ENCODE peak calls at places on chromosomes 13 and 19, in eight cellular contexts. T is astrocyte of the spinal cord, N is mucosa of descending colon, M is BE2C, W is IMR-90, S is thyroid gland, D is upper lobe of right lung, L is AG04449. J is an unnamed sample.

GRCh38 chr19:30381366-30381765 is 9.2 kb downstream of the ZNF536 start:
- DNase-seq in T (no peak), N (no peak), M (no peak), W (no peak), S (no peak), D (no peak), L (no peak), J (no peak)

GRCh38 chr13:106958690-106959089 is 390.8 kb upstream of the ARGLU1 start:
- DNase-seq in T (no peak), N (no peak), M (no peak), W (no peak), S (no peak), D (no peak), L (no peak), J (no peak)

GRCh38 chr19:58563034-58563573 is 4.7 kb upstream of the UBE2M start:
- DNase-seq in T (no peak), N (peak), M (peak), W (no peak), S (peak), D (peak), L (no peak), J (no peak)

GRCh38 chr13:95445116-95445515 is 107.4 kb upstream of the CLDN10 start:
- DNase-seq in T (no peak), N (no peak), M (no peak), W (no peak), S (no peak), D (no peak), L (no peak), J (no peak)

GRCh38 chr19:1864480-1865171 is 1.2 kb upstream of the KLF16 start:
- DNase-seq in T (peak), N (peak), M (peak), W (peak), S (peak), D (peak), L (no peak), J (no peak)

GRCh38 chr13:37138917-37139316 is 33.5 kb upstream of the CSNK1A1L start:
- DNase-seq in T (no peak), N (no peak), M (no peak), W (no peak), S (no peak), D (no peak), L (no peak), J (no peak)

GRCh38 chr19:44623080-44623479 is 9.7 kb downstream of the IGSF23 start:
- DNase-seq in T (peak), N (no peak), M (no peak), W (peak), S (no peak), D (no peak), L (no peak), J (no peak)

GRCh38 chr13:49667773-49668172 is 23.5 kb downstream of the EBPL start:
- DNase-seq in T (peak), N (no peak), M (no peak), W (peak), S (no peak), D (no peak), L (no peak), J (no peak)

GRCh38 chr13:23956106-23956505 is 58.8 kb upstream of the C1QTNF9B start:
- DNase-seq in T (peak), N (no peak), M (no peak), W (peak), S (no peak), D (no peak), L (no peak), J (no peak)

GRCh38 chr13:94646904-94647303 is 45.2 kb downstream of the GPR180 start:
- DNase-seq in T (no peak), N (no peak), M (no peak), W (no peak), S (no peak), D (no peak), L (no peak), J (no peak)

GRCh38 chr19:55255618-55256423 is 3.0 kb downstream of the PPP6R1 start:
- DNase-seq in T (no peak), N (peak), M (no peak), W (peak), S (peak), D (no peak), L (no peak), J (no peak)

GRCh38 chr13:110914293-110915056 is 394 bp downstream of the ANKRD10 start:
- DNase-seq in T (peak), N (peak), M (peak), W (peak), S (peak), D (peak), L (no peak), J (peak)

GRCh38 chr13:67230774-67231480 is 791 bp upstream of the PCDH9 start:
- DNase-seq in T (peak), N (peak), M (peak), W (peak), S (peak), D (peak), L (peak), J (peak)

GRCh38 chr13:34303346-34303745 is 485.4 kb downstream of the RFC3 start:
- DNase-seq in T (no peak), N (no peak), M (no peak), W (no peak), S (no peak), D (no peak), L (no peak), J (no peak)

GRCh38 chr19:18386543-18387251 is 739 bp downstream of the GDF15 start:
- DNase-seq in T (no peak), N (peak), M (no peak), W (peak), S (no peak), D (no peak), L (no peak), J (no peak)

GRCh38 chr19:4445963-4446668 is 11.5 kb downstream of the UBXN6 start:
- DNase-seq in T (no peak), N (no peak), M (no peak), W (no peak), S (no peak), D (no peak), L (no peak), J (no peak)

GRCh38 chr13:88257706-88258105 is 586.5 kb downstream of the SLITRK5 start:
- DNase-seq in T (peak), N (no peak), M (no peak), W (no peak), S (no peak), D (no peak), L (no peak), J (no peak)

GRCh38 chr19:32674153-32674958 is 624 bp downstream of the ANKRD27 start:
- DNase-seq in T (no peak), N (no peak), M (no peak), W (no peak), S (no peak), D (no peak), L (no peak), J (no peak)

GRCh38 chr13:86383151-86383550 is 583.9 kb upstream of the SLITRK6 start:
- DNase-seq in T (no peak), N (no peak), M (no peak), W (no peak), S (no peak), D (no peak), L (no peak), J (peak)

GRCh38 chr13:113005076-113005865 is 36.3 kb downstream of the MCF2L start:
- DNase-seq in T (no peak), N (no peak), M (no peak), W (no peak), S (no peak), D (no peak), L (no peak), J (no peak)

GRCh38 chr19:38317104-38317612 is 1.4 kb upstream of the YIF1B start:
- DNase-seq in T (no peak), N (no peak), M (no peak), W (no peak), S (no peak), D (no peak), L (no peak), J (no peak)

GRCh38 chr13:46489586-46490023 is 63.4 kb upstream of the LRCH1 start:
- DNase-seq in T (peak), N (no peak), M (no peak), W (peak), S (no peak), D (no peak), L (peak), J (no peak)

GRCh38 chr19:35935911-35936737 is at the start of gene LRFN3:
- DNase-seq in T (peak), N (peak), M (peak), W (peak), S (peak), D (peak), L (no peak), J (peak)

GRCh38 chr19:35928507-35928906 is 7.7 kb upstream of the LRFN3 start:
- DNase-seq in T (no peak), N (no peak), M (no peak), W (no peak), S (peak), D (no peak), L (no peak), J (no peak)

GRCh38 chr19:35932291-35932936 is 3.8 kb upstream of the LRFN3 start:
- DNase-seq in T (no peak), N (no peak), M (no peak), W (no peak), S (no peak), D (no peak), L (no peak), J (no peak)

GRCh38 chr19:35931161-35931873 is 4.9 kb upstream of the LRFN3 start:
- DNase-seq in T (peak), N (peak), M (peak), W (peak), S (peak), D (peak), L (peak), J (peak)

GRCh38 chr19:35931874-35932202 is 4.3 kb upstream of the LRFN3 start:
- DNase-seq in T (no peak), N (no peak), M (no peak), W (no peak), S (no peak), D (no peak), L (no peak), J (no peak)
- TF ChIP-seq CTCF in T (no peak), N (no peak), M (no peak), W (no peak), S (no peak), D (peak), L (no peak), J (peak)

GRCh38 chr19:28012361-28012760 is 1200.6 kb downstream of the UQCRFS1 start:
- DNase-seq in T (no peak), N (no peak), M (no peak), W (no peak), S (no peak), D (no peak), L (no peak), J (no peak)
- TF ChIP-seq CTCF in T (no peak), N (no peak), M (no peak), W (no peak), S (no peak), D (no peak), L (no peak), J (no peak)

DNA sequence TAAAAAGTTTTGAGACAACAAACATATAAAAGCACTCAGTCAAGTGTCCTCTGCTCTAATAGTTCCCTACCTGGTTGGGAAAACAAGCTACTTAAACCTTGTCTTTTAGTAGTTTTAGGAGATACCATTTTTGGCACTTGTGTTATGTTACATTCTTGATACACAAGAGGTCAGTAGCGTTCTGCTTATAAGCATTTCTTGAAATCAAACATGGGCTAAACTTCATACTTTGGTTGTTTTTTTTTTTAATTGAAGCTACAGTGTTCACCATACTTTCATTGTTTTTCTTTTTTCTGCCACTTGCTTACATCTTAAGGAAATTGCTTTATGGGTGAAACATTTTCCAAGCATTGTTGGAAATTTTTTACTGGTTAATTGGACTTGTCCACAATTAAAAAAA is 12.9 kb downstream of the NHLRC3 start:
- DNase-seq in T (peak), N (no peak), M (no peak), W (peak), S (no peak), D (no peak), L (peak), J (no peak)
- TF ChIP-seq CTCF in T (peak), N (no peak), M (peak), W (peak), S (peak), D (peak), L (peak), J (peak)

GRCh38 chr13:20127263-20127562 is 33.6 kb downstream of the GJA3 start:
- DNase-seq in T (no peak), N (no peak), M (no peak), W (no peak), S (peak), D (no peak), L (no peak), J (no peak)

GRCh38 chr13:20127563-20128458 is 33.0 kb downstream of the GJA3 start:
- DNase-seq in T (peak), N (peak), M (peak), W (peak), S (peak), D (peak), L (no peak), J (no peak)

GRCh38 chr13:20130012-20130411 is 30.8 kb downstream of the GJA3 start:
- DNase-seq in T (no peak), N (no peak), M (no peak), W (no peak), S (no peak), D (no peak), L (no peak), J (no peak)

GRCh38 chr13:20129076-20129475 is 31.8 kb downstream of the GJA3 start:
- DNase-seq in T (no peak), N (no peak), M (no peak), W (no peak), S (no peak), D (peak), L (no peak), J (no peak)

DNA sequence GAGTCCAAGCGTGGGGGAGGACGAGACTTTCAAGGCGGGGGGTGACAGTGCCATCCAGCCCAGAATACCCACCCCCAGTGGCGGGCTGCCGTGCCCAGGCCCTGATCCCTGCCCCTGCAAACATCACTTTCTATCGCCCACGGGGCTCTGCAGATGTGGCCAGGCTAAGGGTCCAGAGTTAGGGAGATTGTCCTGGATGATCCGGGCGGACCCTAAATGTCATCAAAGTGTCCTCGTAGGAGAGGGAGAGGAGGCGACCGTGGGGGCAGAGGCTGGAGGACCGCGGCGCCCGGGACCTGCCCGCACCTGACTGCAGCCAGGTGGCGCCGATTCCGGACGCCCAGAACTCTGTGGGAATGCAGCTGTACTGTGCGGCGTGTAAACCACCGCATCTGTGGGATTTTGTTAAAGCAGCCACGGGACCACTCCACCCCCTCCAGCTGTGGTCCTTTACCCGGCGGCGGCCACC is 32.4 kb downstream of the GJA3 start:
- DNase-seq in T (no peak), N (peak), M (no peak), W (no peak), S (peak), D (peak), L (no peak), J (no peak)
- TF ChIP-seq CTCF in T (peak), N (peak), M (peak), W (no peak), S (peak), D (peak), L (peak), J (peak)

GRCh38 chr19:843180-843835 is 2.5 kb downstream of the PRTN3 start:
- DNase-seq in T (no peak), N (peak), M (no peak), W (no peak), S (peak), D (peak), L (no peak), J (peak)
- TF ChIP-seq CTCF in T (no peak), N (no peak), M (peak), W (no peak), S (no peak), D (no peak), L (no peak), J (no peak)

GRCh38 chr13:77507931-77508776 is 27.4 kb upstream of the SCEL start:
- DNase-seq in T (peak), N (no peak), M (peak), W (peak), S (no peak), D (no peak), L (no peak), J (no peak)

GRCh38 chr13:77510156-77510555 is 25.4 kb upstream of the SCEL start:
- DNase-seq in T (no peak), N (no peak), M (no peak), W (no peak), S (no peak), D (no peak), L (no peak), J (no peak)

GRCh38 chr13:77503398-77503797 is 32.1 kb upstream of the SCEL start:
- DNase-seq in T (no peak), N (no peak), M (no peak), W (no peak), S (no peak), D (no peak), L (no peak), J (no peak)

GRCh38 chr13:77509221-77509620 is 26.3 kb upstream of the SCEL start:
- DNase-seq in T (peak), N (no peak), M (no peak), W (peak), S (no peak), D (no peak), L (no peak), J (no peak)

GRCh38 chr13:77506874-77507273 is 28.6 kb upstream of the SCEL start:
- DNase-seq in T (peak), N (no peak), M (no peak), W (no peak), S (no peak), D (no peak), L (no peak), J (no peak)
- TF ChIP-seq CTCF in T (peak), N (no peak), M (peak), W (peak), S (no peak), D (peak), L (no peak), J (peak)

DNA sequence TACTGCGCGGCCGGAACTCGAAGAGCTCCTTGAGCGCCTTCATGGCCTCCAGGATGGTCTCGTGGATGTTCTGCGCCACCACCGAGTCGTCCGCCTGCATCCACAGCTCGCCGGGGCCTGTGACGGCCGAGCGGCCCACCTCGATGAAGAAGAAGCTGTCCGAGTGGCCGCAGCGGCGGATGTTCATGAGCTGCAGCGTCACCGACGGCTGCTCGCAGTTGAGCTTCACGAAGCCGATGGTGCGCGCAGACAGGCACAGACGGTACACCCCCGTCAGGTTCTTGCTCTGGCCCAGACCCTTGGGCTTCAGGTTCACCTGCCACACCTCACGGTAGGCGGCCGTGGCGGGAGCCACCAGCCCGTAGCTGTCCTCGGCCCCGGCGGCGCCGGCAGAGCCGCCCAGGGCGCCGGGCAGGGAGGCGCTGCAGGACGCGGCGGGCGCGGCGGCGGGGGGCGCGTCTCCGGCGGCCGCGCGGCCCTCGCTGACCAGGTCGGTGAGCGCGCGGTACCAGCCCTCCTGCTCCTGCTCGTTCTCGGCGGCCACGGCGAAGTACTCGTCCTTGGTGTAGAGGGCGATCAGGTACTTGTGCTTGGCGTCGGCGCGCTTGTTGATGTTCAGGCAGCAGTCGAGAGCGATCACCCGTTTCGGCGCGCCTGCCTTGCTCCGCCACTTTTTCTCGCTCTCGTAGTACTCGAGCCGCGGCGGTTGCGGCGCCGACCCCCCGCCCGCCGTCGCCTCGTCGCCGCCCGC is 1.1 kb downstream of the IRS2 start:
- DNase-seq in T (peak), N (peak), M (peak), W (peak), S (peak), D (peak), L (no peak), J (no peak)
- TF ChIP-seq CTCF in T (no peak), N (no peak), M (no peak), W (no peak), S (no peak), D (no peak), L (no peak), J (peak)

DNA sequence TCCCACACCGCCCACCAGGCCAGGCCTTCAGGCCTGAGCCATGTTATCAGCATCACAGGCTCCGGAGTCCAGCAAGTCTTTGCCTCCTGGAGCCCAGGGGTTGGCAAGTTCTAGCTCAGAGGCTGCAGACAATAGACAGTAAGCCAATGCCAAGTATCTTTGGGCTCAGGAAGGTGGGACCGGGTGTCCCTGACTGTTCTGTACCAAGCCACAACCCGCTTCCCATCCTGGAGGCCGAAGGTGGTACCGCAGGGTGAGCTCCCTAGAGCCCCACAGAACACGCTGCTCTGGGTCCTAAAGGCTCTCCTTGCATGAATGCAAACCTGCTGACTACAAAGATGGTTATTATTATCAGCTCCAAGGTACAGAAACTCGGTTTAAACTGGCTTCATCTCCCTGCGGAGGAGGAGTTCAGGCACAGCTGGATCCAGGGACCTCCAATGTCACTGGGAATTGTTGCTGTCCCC is 5.5 kb upstream of the FSTL3 start:
- DNase-seq in T (no peak), N (no peak), M (no peak), W (no peak), S (no peak), D (no peak), L (no peak), J (no peak)
- TF ChIP-seq CTCF in T (no peak), N (no peak), M (no peak), W (no peak), S (no peak), D (no peak), L (no peak), J (no peak)

GRCh38 chr19:23851966-23852365 is 62.7 kb upstream of the ZNF726 start:
- DNase-seq in T (no peak), N (no peak), M (no peak), W (no peak), S (no peak), D (no peak), L (no peak), J (no peak)

GRCh38 chr19:23855676-23856075 is 59.0 kb upstream of the ZNF726 start:
- DNase-seq in T (no peak), N (no peak), M (peak), W (no peak), S (no peak), D (no peak), L (no peak), J (no peak)
- TF ChIP-seq CTCF in T (no peak), N (no peak), M (peak), W (no peak), S (no peak), D (no peak), L (no peak), J (no peak)